ENCODE peak calls at places on chromosomes 12 and 14, in five cellular contexts. One of them, this sample, is unnamed.

GRCh38 chr12:43453761-43454160 is 98.2 kb downstream of the ADAMTS20 start:
- DNase-seq in stimulated activated CD4-positive, alpha-beta T cell treated with anti-CD3 and anti-CD28 coated beads, Interleukin-2, amount 100 ng/mL, for 24 hours: no peak
- DNase-seq in choroid plexus epithelial cell: peak
- DNase-seq in posterior cingulate gyrus: no peak
- DNase-seq in RWPE1: no peak
- DNase-seq in this sample: no peak

GRCh38 chr12:24494401-24494800 is 454.5 kb downstream of the BCAT1 start:
- DNase-seq in RWPE1: no peak
- DNase-seq in stimulated activated CD4-positive, alpha-beta T cell treated with anti-CD3 and anti-CD28 coated beads, Interleukin-2, amount 100 ng/mL, for 24 hours: no peak
- DNase-seq in choroid plexus epithelial cell: peak
- DNase-seq in posterior cingulate gyrus: no peak
- DNase-seq in this sample: no peak

GRCh38 chr12:10641735-10642500 is 28.5 kb upstream of the MAGOHB start:
- DNase-seq in posterior cingulate gyrus: no peak
- DNase-seq in choroid plexus epithelial cell: peak
- DNase-seq in RWPE1: peak
- DNase-seq in stimulated activated CD4-positive, alpha-beta T cell treated with anti-CD3 and anti-CD28 coated beads, Interleukin-2, amount 100 ng/mL, for 24 hours: no peak
- DNase-seq in this sample: no peak

GRCh38 chr12:116317986-116318737 is 40.7 kb upstream of the MED13L start:
- DNase-seq in RWPE1: peak
- DNase-seq in stimulated activated CD4-positive, alpha-beta T cell treated with anti-CD3 and anti-CD28 coated beads, Interleukin-2, amount 100 ng/mL, for 24 hours: no peak
- DNase-seq in choroid plexus epithelial cell: no peak
- DNase-seq in posterior cingulate gyrus: no peak
- DNase-seq in this sample: no peak

GRCh38 chr12:30823140-30823669 is 68.5 kb upstream of the CAPRIN2 start:
- DNase-seq in RWPE1: no peak
- DNase-seq in stimulated activated CD4-positive, alpha-beta T cell treated with anti-CD3 and anti-CD28 coated beads, Interleukin-2, amount 100 ng/mL, for 24 hours: peak
- DNase-seq in posterior cingulate gyrus: no peak
- DNase-seq in choroid plexus epithelial cell: no peak
- DNase-seq in this sample: no peak

GRCh38 chr14:21098134-21098891 is at the start of gene ZNF219:
- DNase-seq in choroid plexus epithelial cell: no peak
- DNase-seq in posterior cingulate gyrus: peak
- DNase-seq in stimulated activated CD4-positive, alpha-beta T cell treated with anti-CD3 and anti-CD28 coated beads, Interleukin-2, amount 100 ng/mL, for 24 hours: peak
- DNase-seq in RWPE1: peak
- DNase-seq in this sample: peak

GRCh38 chr12:79848321-79848720 is 86.6 kb downstream of the PPP1R12A start:
- DNase-seq in choroid plexus epithelial cell: peak
- DNase-seq in posterior cingulate gyrus: no peak
- DNase-seq in RWPE1: no peak
- DNase-seq in stimulated activated CD4-positive, alpha-beta T cell treated with anti-CD3 and anti-CD28 coated beads, Interleukin-2, amount 100 ng/mL, for 24 hours: no peak
- DNase-seq in this sample: no peak

GRCh38 chr12:96237465-96238077 is 43.4 kb downstream of the ELK3 start:
- DNase-seq in stimulated activated CD4-positive, alpha-beta T cell treated with anti-CD3 and anti-CD28 coated beads, Interleukin-2, amount 100 ng/mL, for 24 hours: peak
- DNase-seq in posterior cingulate gyrus: no peak
- DNase-seq in RWPE1: peak
- DNase-seq in choroid plexus epithelial cell: peak
- DNase-seq in this sample: no peak

GRCh38 chr14:81219821-81220487 is 805 bp downstream of the GTF2A1 start:
- DNase-seq in posterior cingulate gyrus: no peak
- DNase-seq in RWPE1: peak
- DNase-seq in stimulated activated CD4-positive, alpha-beta T cell treated with anti-CD3 and anti-CD28 coated beads, Interleukin-2, amount 100 ng/mL, for 24 hours: peak
- DNase-seq in choroid plexus epithelial cell: peak
- DNase-seq in this sample: peak

GRCh38 chr14:50599700-50600444 is 39.9 kb downstream of the ATL1 start:
- DNase-seq in choroid plexus epithelial cell: peak
- DNase-seq in stimulated activated CD4-positive, alpha-beta T cell treated with anti-CD3 and anti-CD28 coated beads, Interleukin-2, amount 100 ng/mL, for 24 hours: no peak
- DNase-seq in posterior cingulate gyrus: no peak
- DNase-seq in RWPE1: peak
- DNase-seq in this sample: no peak

GRCh38 chr14:92844220-92844619 is 50.1 kb downstream of the GOLGA5 start:
- DNase-seq in RWPE1: no peak
- DNase-seq in choroid plexus epithelial cell: no peak
- DNase-seq in posterior cingulate gyrus: no peak
- DNase-seq in stimulated activated CD4-positive, alpha-beta T cell treated with anti-CD3 and anti-CD28 coated beads, Interleukin-2, amount 100 ng/mL, for 24 hours: peak
- DNase-seq in this sample: no peak

GRCh38 chr12:57834086-57834876 is 12.2 kb downstream of the CTDSP2 start:
- DNase-seq in choroid plexus epithelial cell: no peak
- DNase-seq in stimulated activated CD4-positive, alpha-beta T cell treated with anti-CD3 and anti-CD28 coated beads, Interleukin-2, amount 100 ng/mL, for 24 hours: no peak
- DNase-seq in RWPE1: no peak
- DNase-seq in posterior cingulate gyrus: no peak
- DNase-seq in this sample: no peak

GRCh38 chr14:99393059-99393655 is 87.5 kb downstream of the SETD3 start:
- DNase-seq in posterior cingulate gyrus: no peak
- DNase-seq in RWPE1: peak
- DNase-seq in choroid plexus epithelial cell: peak
- DNase-seq in stimulated activated CD4-positive, alpha-beta T cell treated with anti-CD3 and anti-CD28 coated beads, Interleukin-2, amount 100 ng/mL, for 24 hours: peak
- DNase-seq in this sample: no peak

GRCh38 chr12:116130431-116130830 is 147.1 kb downstream of the MED13L start:
- DNase-seq in RWPE1: no peak
- DNase-seq in stimulated activated CD4-positive, alpha-beta T cell treated with anti-CD3 and anti-CD28 coated beads, Interleukin-2, amount 100 ng/mL, for 24 hours: no peak
- DNase-seq in choroid plexus epithelial cell: no peak
- DNase-seq in posterior cingulate gyrus: no peak
- DNase-seq in this sample: no peak

GRCh38 chr12:66663605-66664004 is 15.3 kb downstream of the GRIP1 start:
- DNase-seq in stimulated activated CD4-positive, alpha-beta T cell treated with anti-CD3 and anti-CD28 coated beads, Interleukin-2, amount 100 ng/mL, for 24 hours: no peak
- DNase-seq in choroid plexus epithelial cell: no peak
- DNase-seq in RWPE1: no peak
- DNase-seq in posterior cingulate gyrus: no peak
- DNase-seq in this sample: no peak

GRCh38 chr12:617304-617915 is 45.8 kb downstream of the NINJ2 start:
- DNase-seq in posterior cingulate gyrus: no peak
- DNase-seq in RWPE1: no peak
- DNase-seq in choroid plexus epithelial cell: peak
- DNase-seq in stimulated activated CD4-positive, alpha-beta T cell treated with anti-CD3 and anti-CD28 coated beads, Interleukin-2, amount 100 ng/mL, for 24 hours: no peak
- DNase-seq in this sample: no peak

GRCh38 chr12:111428728-111429175 is 23.0 kb downstream of the SH2B3 start:
- DNase-seq in choroid plexus epithelial cell: no peak
- DNase-seq in RWPE1: no peak
- DNase-seq in posterior cingulate gyrus: no peak
- DNase-seq in stimulated activated CD4-positive, alpha-beta T cell treated with anti-CD3 and anti-CD28 coated beads, Interleukin-2, amount 100 ng/mL, for 24 hours: peak
- DNase-seq in this sample: no peak

GRCh38 chr12:87756111-87756510 is 273.1 kb downstream of the C12orf50 start:
- DNase-seq in stimulated activated CD4-positive, alpha-beta T cell treated with anti-CD3 and anti-CD28 coated beads, Interleukin-2, amount 100 ng/mL, for 24 hours: no peak
- DNase-seq in choroid plexus epithelial cell: peak
- DNase-seq in RWPE1: no peak
- DNase-seq in posterior cingulate gyrus: no peak
- DNase-seq in this sample: no peak

GRCh38 chr12:6620137-6620884 is 13.1 kb upstream of the CHD4 start:
- DNase-seq in posterior cingulate gyrus: no peak
- DNase-seq in choroid plexus epithelial cell: peak
- DNase-seq in RWPE1: no peak
- DNase-seq in stimulated activated CD4-positive, alpha-beta T cell treated with anti-CD3 and anti-CD28 coated beads, Interleukin-2, amount 100 ng/mL, for 24 hours: peak
- DNase-seq in this sample: no peak

GRCh38 chr12:88884600-88884999 is 304.3 kb upstream of the KITLG start:
- DNase-seq in posterior cingulate gyrus: no peak
- DNase-seq in RWPE1: no peak
- DNase-seq in stimulated activated CD4-positive, alpha-beta T cell treated with anti-CD3 and anti-CD28 coated beads, Interleukin-2, amount 100 ng/mL, for 24 hours: no peak
- DNase-seq in choroid plexus epithelial cell: no peak
- DNase-seq in this sample: no peak

GRCh38 chr12:27542628-27543027 is 18.6 kb downstream of the PPFIBP1 start:
- DNase-seq in stimulated activated CD4-positive, alpha-beta T cell treated with anti-CD3 and anti-CD28 coated beads, Interleukin-2, amount 100 ng/mL, for 24 hours: no peak
- DNase-seq in RWPE1: peak
- DNase-seq in posterior cingulate gyrus: no peak
- DNase-seq in choroid plexus epithelial cell: peak
- DNase-seq in this sample: no peak

GRCh38 chr14:75493580-75494130 is 28.6 kb upstream of the BATF start:
- DNase-seq in posterior cingulate gyrus: no peak
- DNase-seq in RWPE1: no peak
- DNase-seq in stimulated activated CD4-positive, alpha-beta T cell treated with anti-CD3 and anti-CD28 coated beads, Interleukin-2, amount 100 ng/mL, for 24 hours: no peak
- DNase-seq in choroid plexus epithelial cell: no peak
- DNase-seq in this sample: no peak

GRCh38 chr12:26651566-26652188 is 181.3 kb downstream of the ITPR2 start:
- DNase-seq in stimulated activated CD4-positive, alpha-beta T cell treated with anti-CD3 and anti-CD28 coated beads, Interleukin-2, amount 100 ng/mL, for 24 hours: peak
- DNase-seq in posterior cingulate gyrus: peak
- DNase-seq in choroid plexus epithelial cell: peak
- DNase-seq in RWPE1: peak
- DNase-seq in this sample: peak

GRCh38 chr14:105582639-105583038 is 56.3 kb downstream of the TMEM121 start:
- DNase-seq in RWPE1: no peak
- DNase-seq in stimulated activated CD4-positive, alpha-beta T cell treated with anti-CD3 and anti-CD28 coated beads, Interleukin-2, amount 100 ng/mL, for 24 hours: no peak
- DNase-seq in posterior cingulate gyrus: no peak
- DNase-seq in choroid plexus epithelial cell: no peak
- DNase-seq in this sample: no peak

GRCh38 chr14:68248481-68249255 is 429.1 kb downstream of the RAD51B start:
- DNase-seq in RWPE1: peak
- DNase-seq in stimulated activated CD4-positive, alpha-beta T cell treated with anti-CD3 and anti-CD28 coated beads, Interleukin-2, amount 100 ng/mL, for 24 hours: no peak
- DNase-seq in choroid plexus epithelial cell: peak
- DNase-seq in posterior cingulate gyrus: no peak
- DNase-seq in this sample: no peak

GRCh38 chr14:37340353-37340752 is 142.6 kb downstream of the MIPOL1 start:
- DNase-seq in choroid plexus epithelial cell: no peak
- DNase-seq in stimulated activated CD4-positive, alpha-beta T cell treated with anti-CD3 and anti-CD28 coated beads, Interleukin-2, amount 100 ng/mL, for 24 hours: no peak
- DNase-seq in posterior cingulate gyrus: no peak
- DNase-seq in RWPE1: no peak
- DNase-seq in this sample: no peak

GRCh38 chr12:52600941-52601481 is at the start of gene KRT72:
- DNase-seq in RWPE1: no peak
- DNase-seq in posterior cingulate gyrus: no peak
- DNase-seq in stimulated activated CD4-positive, alpha-beta T cell treated with anti-CD3 and anti-CD28 coated beads, Interleukin-2, amount 100 ng/mL, for 24 hours: no peak
- DNase-seq in choroid plexus epithelial cell: no peak
- DNase-seq in this sample: no peak

GRCh38 chr14:83779266-83779665 is 1750.7 kb upstream of the FLRT2 start:
- DNase-seq in RWPE1: peak
- DNase-seq in stimulated activated CD4-positive, alpha-beta T cell treated with anti-CD3 and anti-CD28 coated beads, Interleukin-2, amount 100 ng/mL, for 24 hours: no peak
- DNase-seq in choroid plexus epithelial cell: peak
- DNase-seq in posterior cingulate gyrus: no peak
- DNase-seq in this sample: no peak

GRCh38 chr12:110355080-110355479 is 48.4 kb downstream of the ANAPC7 start:
- DNase-seq in choroid plexus epithelial cell: peak
- DNase-seq in RWPE1: peak
- DNase-seq in stimulated activated CD4-positive, alpha-beta T cell treated with anti-CD3 and anti-CD28 coated beads, Interleukin-2, amount 100 ng/mL, for 24 hours: no peak
- DNase-seq in posterior cingulate gyrus: no peak
- DNase-seq in this sample: no peak

GRCh38 chr12:109558374-109559199 is 14.7 kb downstream of the MMAB start:
- DNase-seq in RWPE1: no peak
- DNase-seq in choroid plexus epithelial cell: no peak
- DNase-seq in posterior cingulate gyrus: no peak
- DNase-seq in stimulated activated CD4-positive, alpha-beta T cell treated with anti-CD3 and anti-CD28 coated beads, Interleukin-2, amount 100 ng/mL, for 24 hours: no peak
- DNase-seq in this sample: no peak

GRCh38 chr14:103023881-103024473 is 33.4 kb downstream of the CDC42BPB start:
- DNase-seq in posterior cingulate gyrus: no peak
- DNase-seq in choroid plexus epithelial cell: peak
- DNase-seq in stimulated activated CD4-positive, alpha-beta T cell treated with anti-CD3 and anti-CD28 coated beads, Interleukin-2, amount 100 ng/mL, for 24 hours: no peak
- DNase-seq in RWPE1: no peak
- DNase-seq in this sample: no peak

GRCh38 chr12:53659011-53659551 is 16.8 kb downstream of the ATP5MC2 start:
- DNase-seq in RWPE1: peak
- DNase-seq in choroid plexus epithelial cell: peak
- DNase-seq in stimulated activated CD4-positive, alpha-beta T cell treated with anti-CD3 and anti-CD28 coated beads, Interleukin-2, amount 100 ng/mL, for 24 hours: no peak
- DNase-seq in posterior cingulate gyrus: peak
- DNase-seq in this sample: peak

GRCh38 chr12:12214635-12215131 is 52.2 kb downstream of the LRP6 start:
- DNase-seq in RWPE1: peak
- DNase-seq in stimulated activated CD4-positive, alpha-beta T cell treated with anti-CD3 and anti-CD28 coated beads, Interleukin-2, amount 100 ng/mL, for 24 hours: no peak
- DNase-seq in posterior cingulate gyrus: no peak
- DNase-seq in choroid plexus epithelial cell: peak
- DNase-seq in this sample: no peak